ENCODE peak calls at places on chromosomes 13 and 19, in four cellular contexts. J is HepG2, V is HCT116, X is K562. F is an unnamed sample.

GRCh38 chr13:113880651-113881611 is 17.1 kb upstream of the GAS6 start:
- DNase-seq in J (no peak), V (no peak), X (no peak), F (no peak)

GRCh38 chr13:53601181-53601580 is 572.6 kb downstream of the OLFM4 start:
- DNase-seq in J (no peak), V (no peak), X (no peak), F (no peak)

GRCh38 chr19:49801401-49801888 is 11.6 kb downstream of the FUZ start:
- DNase-seq in J (no peak), V (no peak), X (no peak), F (no peak)

GRCh38 chr13:67100723-67101122 is 129.4 kb downstream of the PCDH9 start:
- DNase-seq in J (no peak), V (no peak), X (no peak), F (no peak)

GRCh38 chr19:48806818-48807589 is 3.8 kb downstream of the BCAT2 start:
- DNase-seq in J (peak; percentile 88), V (no peak), X (peak; percentile 46), F (no peak)

GRCh38 chr19:29771708-29772415 is 39.9 kb upstream of the CCNE1 start:
- DNase-seq in J (peak; percentile 41), V (peak; percentile 43), X (peak; percentile 78), F (peak; percentile 28)

GRCh38 chr13:74026753-74027152 is 107.5 kb downstream of the KLF12 start:
- DNase-seq in J (no peak), V (no peak), X (no peak), F (no peak)

GRCh38 chr19:19459099-19459498 is 53.6 kb downstream of the GATAD2A start:
- DNase-seq in J (no peak), V (no peak), X (no peak), F (no peak)

GRCh38 chr13:94154362-94154761 is 325.1 kb downstream of the DCT start:
- DNase-seq in J (peak; percentile 11), V (no peak), X (no peak), F (no peak)

GRCh38 chr13:51292000-51292550 is 47.4 kb upstream of the SERPINE3 start:
- DNase-seq in J (no peak), V (no peak), X (no peak), F (no peak)

GRCh38 chr19:18896421-18896841 is 473 bp upstream of the CERS1 start:
- DNase-seq in J (no peak), V (no peak), X (no peak), F (no peak)

GRCh38 chr19:37007587-37008220 is 70.5 kb upstream of the ZNF420 start:
- DNase-seq in J (no peak), V (no peak), X (peak; percentile 53), F (no peak)

GRCh38 chr19:42277821-42278809 is 9.1 kb downstream of the CIC start:
- DNase-seq in J (no peak), V (no peak), X (no peak), F (no peak)

GRCh38 chr13:72458701-72459100 is 268.7 kb downstream of the MZT1 start:
- DNase-seq in J (no peak), V (no peak), X (no peak), F (no peak)

GRCh38 chr19:45128109-45128508 is 32.7 kb downstream of the NKPD1 start:
- DNase-seq in J (no peak), V (no peak), X (no peak), F (no peak)

GRCh38 chr19:44525721-44526430 is 3.6 kb downstream of the CEACAM20 start:
- DNase-seq in J (no peak), V (no peak), X (no peak), F (no peak)

GRCh38 chr19:41863209-41863931 is 3.3 kb downstream of the RPS19 start:
- DNase-seq in J (no peak), V (no peak), X (no peak), F (no peak)

GRCh38 chr13:30376426-30377311 is 45.6 kb upstream of the UBE2L5 start:
- DNase-seq in J (no peak), V (no peak), X (no peak), F (no peak)

GRCh38 chr13:30577381-30577780 is 40.3 kb upstream of the USPL1 start:
- DNase-seq in J (peak; percentile 13), V (peak; percentile 57), X (no peak), F (no peak)

GRCh38 chr13:99312493-99312883 is 5.3 kb upstream of the GPR183 start:
- DNase-seq in J (no peak), V (no peak), X (no peak), F (no peak)

GRCh38 chr13:73754727-73755292 is 379.4 kb downstream of the KLF12 start:
- DNase-seq in J (peak; percentile 59), V (peak; percentile 40), X (peak; percentile 14), F (peak; percentile 22)

GRCh38 chr13:67281476-67281875 is 51.3 kb upstream of the PCDH9 start:
- DNase-seq in J (no peak), V (no peak), X (no peak), F (no peak)

GRCh38 chr19:3765121-3765520 is 2.6 kb downstream of the MRPL54 start:
- DNase-seq in J (no peak), V (no peak), X (no peak), F (no peak)

GRCh38 chr13:42041684-42042035 is 6.8 kb upstream of the DGKH start:
- DNase-seq in J (no peak), V (no peak), X (peak; percentile 10), F (no peak)

GRCh38 chr13:22874839-22875238 is 305.9 kb upstream of the SGCG start:
- DNase-seq in J (no peak), V (no peak), X (no peak), F (no peak)

GRCh38 chr19:31139871-31140505 is 209.2 kb downstream of the TSHZ3 start:
- DNase-seq in J (no peak), V (no peak), X (no peak), F (no peak)

GRCh38 chr13:34179481-34179880 is 361.5 kb downstream of the RFC3 start:
- DNase-seq in J (no peak), V (no peak), X (no peak), F (no peak)

GRCh38 chr13:48233886-48234488 is 981 bp downstream of the ITM2B start:
- DNase-seq in J (no peak), V (no peak), X (no peak), F (no peak)

GRCh38 chr13:19055611-19056010 is 126.0 kb downstream of the TUBA3C start:
- DNase-seq in J (no peak), V (no peak), X (no peak), F (no peak)

GRCh38 chr19:42271861-42272534 is 2.9 kb downstream of the CIC start:
- DNase-seq in J (no peak), V (no peak), X (no peak), F (no peak)

GRCh38 chr13:74889321-74889720 is 592.6 kb downstream of the TBC1D4 start:
- DNase-seq in J (no peak), V (no peak), X (no peak), F (no peak)

GRCh38 chr19:51808333-51808986 is 13.5 kb downstream of the FPR3 start:
- DNase-seq in J (peak; percentile 66), V (no peak), X (no peak), F (peak; percentile 8)

DNA sequence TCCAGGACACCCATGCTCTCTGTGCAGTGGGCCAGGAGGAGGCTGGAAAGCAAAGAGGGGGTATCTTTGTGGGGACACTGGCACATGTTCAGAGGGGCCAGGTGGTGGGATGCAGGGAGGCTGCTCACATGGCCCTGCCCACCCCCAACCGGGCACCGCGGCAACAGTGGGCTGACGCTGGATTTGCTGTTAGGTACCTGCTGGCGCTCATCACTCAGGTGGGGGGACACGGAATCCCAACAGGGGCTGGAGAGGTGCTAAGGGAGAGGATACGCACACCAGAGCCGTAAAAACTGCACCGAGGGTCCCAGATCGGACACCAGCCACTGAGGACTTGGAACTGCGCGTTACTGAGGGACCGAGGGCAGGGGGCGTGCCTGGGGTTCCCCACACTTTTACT is 19.2 kb downstream of the AKAP8L start:
- DNase-seq in J (no peak), V (no peak), X (no peak), F (no peak)
- H3K4me3 ChIP-seq in J (no peak overlapping the region), V (no peak overlapping the region), X (no peak overlapping the region), F (no peak overlapping the region)

GRCh38 chr19:2252481-2253105 is 3.5 kb downstream of the AMH start:
- DNase-seq in J (no peak), V (no peak), X (no peak), F (no peak)

GRCh38 chr19:2255982-2256685 is at the start of gene JSRP1:
- DNase-seq in J (no peak), V (no peak), X (no peak), F (no peak)

GRCh38 chr19:2253106-2254051 is 2.8 kb downstream of the JSRP1 start:
- DNase-seq in J (peak; percentile 45), V (no peak), X (no peak), F (no peak)

GRCh38 chr19:2254052-2254872 is 2.0 kb downstream of the JSRP1 start:
- DNase-seq in J (peak; percentile 64), V (no peak), X (no peak), F (no peak)

DNA sequence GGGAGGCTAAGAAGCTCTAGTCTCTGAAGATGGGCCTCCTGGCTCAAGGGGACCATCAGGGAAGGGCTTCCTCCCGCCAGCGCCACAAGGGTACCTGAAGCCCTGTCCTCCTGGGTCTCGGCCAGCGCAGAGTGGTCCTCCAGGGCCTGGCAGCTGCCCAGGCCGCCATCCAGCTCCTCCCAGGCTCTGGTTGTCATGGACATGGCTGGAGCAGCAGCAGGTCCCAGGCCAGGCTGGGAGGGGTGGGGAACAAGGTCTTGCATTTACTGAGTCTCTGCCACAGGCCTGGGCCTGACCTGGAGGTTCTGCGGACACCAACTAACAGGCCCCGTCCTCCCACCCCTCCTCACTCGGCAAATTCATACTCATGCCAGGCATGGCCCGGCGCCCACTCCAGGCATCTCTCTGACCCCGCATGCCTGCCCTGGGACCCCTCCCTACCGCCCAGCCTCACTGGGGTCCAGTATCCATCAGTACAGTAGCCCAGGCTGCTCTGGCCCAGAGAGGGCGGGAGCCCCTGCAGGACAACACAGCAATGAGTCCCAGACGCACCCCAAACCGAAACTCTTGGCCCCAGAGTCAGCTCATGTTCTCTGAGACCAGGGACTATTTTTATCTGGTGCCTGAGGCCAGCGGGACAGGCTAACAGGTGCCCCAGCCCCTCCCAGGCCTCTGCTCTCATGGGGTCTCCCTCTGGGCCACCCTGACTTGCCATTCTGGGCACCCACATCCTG is 938 bp downstream of the JSRP1 start:
- DNase-seq in J (no peak), V (no peak), X (no peak), F (no peak)
- TF ChIP-seq POLR2AphosphoS5 in J (no peak), V (no peak), X (no peak), F (no peak)

GRCh38 chr13:111422352-111422751 is 101.9 kb downstream of the TEX29 start:
- DNase-seq in J (no peak), V (no peak), X (no peak), F (no peak)
- TF ChIP-seq TCF7L2 in J (no peak), V (no peak), X (no peak), F (no peak)

GRCh38 chr19:8577247-8577646 is at the start of gene MYO1F:
- DNase-seq in J (no peak), V (no peak), X (peak; percentile 45), F (no peak)
- H3K4me3 ChIP-seq in J (no peak within 1 kb of the TSS), V (no peak within 1 kb of the TSS), X (no peak within 1 kb of the TSS), F (no peak within 1 kb of the TSS)

DNA sequence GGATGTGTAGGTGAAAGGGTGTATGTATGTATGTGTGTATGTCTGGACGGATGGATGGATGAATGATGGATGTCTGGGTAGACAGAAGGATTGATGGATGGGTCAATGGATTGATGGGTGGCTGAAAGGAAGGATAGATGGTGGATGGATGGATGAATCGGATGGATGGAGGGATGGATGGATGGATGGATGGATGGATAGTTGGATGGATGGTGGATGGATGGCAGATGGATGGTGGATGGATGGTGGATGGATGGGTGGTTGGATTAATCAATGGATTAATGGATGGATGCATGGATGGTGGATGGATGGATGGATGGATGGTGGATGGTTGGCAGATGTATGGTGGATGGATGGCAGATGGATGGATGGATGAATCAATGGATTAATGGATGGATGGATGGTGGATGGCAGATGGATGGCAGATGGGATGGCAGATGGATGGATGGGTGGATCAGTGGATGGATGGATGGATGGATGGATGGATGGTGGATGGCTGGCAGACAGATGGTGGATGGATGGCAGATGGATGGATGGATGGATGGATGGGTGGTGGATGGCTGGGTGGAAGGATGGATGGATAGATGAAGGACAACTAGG is 16.5 kb upstream of the PPP5C start:
- DNase-seq in J (no peak), V (no peak), X (no peak), F (no peak)
- TF ChIP-seq POLR2AphosphoS5 in J (no peak), V (no peak), X (no peak), F (no peak)

F was measured in Panc1.